ENCODE peak calls at places on chromosomes 11 and 22, in four cellular contexts. C, O, M and P are unnamed samples.

GRCh38 chr11:78586452-78587046 is 11.9 kb upstream of the NARS2 start:
- DNase-seq in O (no peak), C (no peak), M (no peak), P (no peak)

GRCh38 chr11:111936045-111936400 is 1.1 kb upstream of the DIXDC1 start:
- DNase-seq in M (no peak), C (no peak), O (no peak), P (no peak)

GRCh38 chr11:133215529-133216230 is 316.6 kb downstream of the OPCML start:
- DNase-seq in O (no peak), C (no peak), M (no peak), P (no peak)

GRCh38 chr11:125274309-125274708 is 109.8 kb downstream of the PKNOX2 start:
- DNase-seq in C (no peak), O (no peak), M (no peak), P (no peak)

GRCh38 chr11:34654491-34655334 is 33.8 kb downstream of the EHF start:
- DNase-seq in O (peak; percentile 88), C (no peak), M (no peak), P (no peak)

GRCh38 chr11:1570896-1571759 is 943 bp downstream of the DUSP8 start:
- DNase-seq in O (peak; percentile 68), C (no peak), M (no peak), P (no peak)

GRCh38 chr11:17462940-17463339 is 13.7 kb downstream of the ABCC8 start:
- DNase-seq in C (no peak), M (no peak), O (no peak), P (no peak)

GRCh38 chr11:128240546-128240945 is 346.8 kb downstream of the ETS1 start:
- DNase-seq in M (no peak), C (no peak), O (no peak), P (no peak)

GRCh38 chr22:49724030-49724892 is 103.4 kb downstream of the BRD1 start:
- DNase-seq in O (peak; percentile 65), M (no peak), C (no peak), P (no peak)

GRCh38 chr11:131977231-131977630 is 606.8 kb downstream of the NTM start:
- DNase-seq in O (no peak), M (no peak), C (no peak), P (no peak)

GRCh38 chr22:20424937-20425587 is 12.6 kb downstream of the SCARF2 start:
- DNase-seq in M (no peak), O (peak; percentile 62), C (no peak), P (no peak)

GRCh38 chr11:65125197-65126056 is 3.3 kb downstream of the MRPL49 start:
- DNase-seq in M (no peak), C (no peak), O (peak; percentile 9), P (no peak)

GRCh38 chr11:117583063-117583801 is 213.8 kb downstream of the DSCAML1 start:
- DNase-seq in C (no peak), O (no peak), M (no peak), P (no peak)

GRCh38 chr11:62909107-62909894 is 11.9 kb downstream of the CHRM1 start:
- DNase-seq in M (no peak), C (no peak), O (peak; percentile 85), P (peak; percentile 18)

GRCh38 chr22:50040717-50041116 is 17.4 kb downstream of the TTLL8 start:
- DNase-seq in O (peak; percentile 40), M (no peak), C (no peak), P (no peak)

GRCh38 chr11:64298966-64299846 is 952 bp upstream of the CATSPERZ start:
- DNase-seq in C (no peak), M (peak; percentile 9), O (peak; percentile 86), P (peak; percentile 55)

GRCh38 chr22:22893891-22894739 is 6.5 kb downstream of the IGLL5 start:
- DNase-seq in O (peak; percentile 54), M (no peak), C (no peak), P (no peak)

GRCh38 chr11:62151737-62152102 is 27.9 kb downstream of the INCENP start:
- DNase-seq in M (no peak), O (peak; percentile 52), C (no peak), P (no peak)